ENCODE peak calls at places on chromosomes 1 and 21, in seven cellular contexts. One of them, this sample, is unnamed.

GRCh38 chr1:220991506-220991905 is 112.3 kb downstream of the HLX start:
- DNase-seq in ovary: no peak
- DNase-seq in transverse colon: no peak
- DNase-seq in colonic mucosa: no peak
- DNase-seq in heart right ventricle: no peak
- DNase-seq in prostate gland: no peak
- DNase-seq in lower lobe of right lung: no peak
- DNase-seq in this sample: no peak

GRCh38 chr1:155051777-155052398 is 772 bp downstream of the ADAM15 start:
- DNase-seq in ovary: peak; percentile 51
- DNase-seq in transverse colon: peak; percentile 69
- DNase-seq in colonic mucosa: peak; percentile 77
- DNase-seq in heart right ventricle: peak; percentile 71
- DNase-seq in prostate gland: peak; percentile 58
- DNase-seq in lower lobe of right lung: peak; percentile 81
- DNase-seq in this sample: peak; percentile 54

GRCh38 chr1:204417231-204417997 is 5.8 kb upstream of the PPP1R15B start:
- DNase-seq in ovary: no peak
- DNase-seq in transverse colon: peak; percentile 69
- DNase-seq in colonic mucosa: peak; percentile 78
- DNase-seq in heart right ventricle: peak; percentile 25
- DNase-seq in prostate gland: peak; percentile 88
- DNase-seq in lower lobe of right lung: peak; percentile 53
- DNase-seq in this sample: peak; percentile 94

GRCh38 chr1:182699673-182700350 is 15.4 kb upstream of the RGS8 start:
- DNase-seq in ovary: no peak
- DNase-seq in transverse colon: no peak
- DNase-seq in colonic mucosa: no peak
- DNase-seq in heart right ventricle: peak; percentile 26
- DNase-seq in prostate gland: no peak
- DNase-seq in lower lobe of right lung: no peak
- DNase-seq in this sample: no peak

GRCh38 chr1:975896-976683 is 5.8 kb downstream of the PERM1 start:
- DNase-seq in ovary: no peak
- DNase-seq in transverse colon: peak; percentile 67
- DNase-seq in colonic mucosa: peak; percentile 74
- DNase-seq in heart right ventricle: peak; percentile 61
- DNase-seq in prostate gland: peak; percentile 79
- DNase-seq in lower lobe of right lung: peak; percentile 79
- DNase-seq in this sample: peak; percentile 68

GRCh38 chr21:32021319-32022027 is 148.7 kb downstream of the HUNK start:
- DNase-seq in ovary: no peak
- DNase-seq in transverse colon: peak; percentile 54
- DNase-seq in colonic mucosa: peak; percentile 41
- DNase-seq in heart right ventricle: peak; percentile 75
- DNase-seq in prostate gland: peak; percentile 94
- DNase-seq in lower lobe of right lung: peak; percentile 51
- DNase-seq in this sample: no peak

GRCh38 chr1:23103001-23103879 is 65.4 kb downstream of the LUZP1 start:
- DNase-seq in ovary: no peak
- DNase-seq in transverse colon: peak; percentile 54
- DNase-seq in colonic mucosa: peak; percentile 50
- DNase-seq in heart right ventricle: no peak
- DNase-seq in prostate gland: no peak
- DNase-seq in lower lobe of right lung: no peak
- DNase-seq in this sample: peak; percentile 62

GRCh38 chr1:230382060-230382491 is 44.1 kb downstream of the PGBD5 start:
- DNase-seq in ovary: no peak
- DNase-seq in transverse colon: no peak
- DNase-seq in colonic mucosa: no peak
- DNase-seq in heart right ventricle: no peak
- DNase-seq in prostate gland: no peak
- DNase-seq in lower lobe of right lung: peak; percentile 64
- DNase-seq in this sample: no peak

GRCh38 chr1:221712776-221713431 is 29.0 kb downstream of the DUSP10 start:
- DNase-seq in ovary: no peak
- DNase-seq in transverse colon: peak; percentile 64
- DNase-seq in colonic mucosa: peak; percentile 44
- DNase-seq in heart right ventricle: peak; percentile 11
- DNase-seq in prostate gland: no peak
- DNase-seq in lower lobe of right lung: peak; percentile 47
- DNase-seq in this sample: peak; percentile 59

DNA sequence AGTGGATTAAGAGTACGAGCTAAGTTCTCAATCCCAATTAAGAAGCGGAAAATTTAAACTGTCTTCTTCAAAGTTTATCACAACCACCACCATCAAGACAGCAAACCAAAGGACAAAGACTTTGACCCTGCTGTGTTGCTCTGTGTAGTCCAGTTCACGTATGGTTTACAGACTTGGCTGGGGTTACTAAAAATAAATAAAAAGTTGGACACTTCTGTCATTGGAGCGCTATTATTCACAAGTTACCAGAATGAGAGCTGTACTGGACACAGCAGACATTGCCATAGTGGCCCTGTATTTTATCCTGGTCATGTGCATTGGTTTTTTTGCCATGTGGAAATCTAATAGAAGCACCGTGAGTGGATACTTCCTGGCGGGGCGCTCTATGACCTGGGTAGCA is 21.6 kb downstream of the MRPS6 start:
- DNase-seq in ovary: no peak
- DNase-seq in transverse colon: no peak
- DNase-seq in colonic mucosa: no peak
- DNase-seq in heart right ventricle: no peak
- DNase-seq in prostate gland: no peak
- DNase-seq in lower lobe of right lung: no peak
- DNase-seq in this sample: no peak
- H3K4me1 ChIP-seq in ovary: peaks cover 6% of the 10 kb centered on the region
- H3K4me1 ChIP-seq in transverse colon: peaks cover 8% of the 10 kb centered on the region
- H3K4me1 ChIP-seq in colonic mucosa: peaks cover under 1% of the 10 kb centered on the region
- H3K4me1 ChIP-seq in heart right ventricle: peaks cover 16% of the 10 kb centered on the region
- H3K4me1 ChIP-seq in prostate gland: peaks cover 7% of the 10 kb centered on the region
- H3K4me1 ChIP-seq in lower lobe of right lung: peaks cover 11% of the 10 kb centered on the region
- H3K4me1 ChIP-seq in this sample: no peaks in the 10 kb centered on the region

GRCh38 chr1:15384301-15384901 is 25.3 kb upstream of the EFHD2 start:
- DNase-seq in ovary: no peak
- DNase-seq in transverse colon: peak; percentile 26
- DNase-seq in colonic mucosa: no peak
- DNase-seq in heart right ventricle: no peak
- DNase-seq in prostate gland: no peak
- DNase-seq in lower lobe of right lung: no peak
- DNase-seq in this sample: no peak
- H3K27ac ChIP-seq in ovary: no peak overlapping the region
- H3K27ac ChIP-seq in transverse colon: no peak overlapping the region
- H3K27ac ChIP-seq in colonic mucosa: no peak overlapping the region
- H3K27ac ChIP-seq in heart right ventricle: no peak overlapping the region
- H3K27ac ChIP-seq in prostate gland: no peak overlapping the region
- H3K27ac ChIP-seq in lower lobe of right lung: no peak overlapping the region
- H3K27ac ChIP-seq in this sample: no peak overlapping the region

GRCh38 chr1:61447339-61448016 is 277.5 kb downstream of the TM2D1 start:
- DNase-seq in ovary: no peak
- DNase-seq in transverse colon: no peak
- DNase-seq in colonic mucosa: no peak
- DNase-seq in heart right ventricle: no peak
- DNase-seq in prostate gland: no peak
- DNase-seq in lower lobe of right lung: no peak
- DNase-seq in this sample: no peak
- H3K4me1 ChIP-seq in ovary: peaks cover 15% of the 10 kb centered on the region
- H3K4me1 ChIP-seq in transverse colon: peaks cover 38% of the 10 kb centered on the region
- H3K4me1 ChIP-seq in colonic mucosa: peaks cover 18% of the 10 kb centered on the region
- H3K4me1 ChIP-seq in heart right ventricle: peaks cover 100% of the 10 kb centered on the region
- H3K4me1 ChIP-seq in prostate gland: peaks cover 12% of the 10 kb centered on the region
- H3K4me1 ChIP-seq in lower lobe of right lung: peaks cover 59% of the 10 kb centered on the region
- H3K4me1 ChIP-seq in this sample: peaks cover 20% of the 10 kb centered on the region

GRCh38 chr1:27148591-27148990 is 6.3 kb downstream of the SLC9A1 start:
- DNase-seq in ovary: no peak
- DNase-seq in transverse colon: no peak
- DNase-seq in colonic mucosa: no peak
- DNase-seq in heart right ventricle: no peak
- DNase-seq in prostate gland: no peak
- DNase-seq in lower lobe of right lung: no peak
- DNase-seq in this sample: no peak
- H3K27ac ChIP-seq in ovary: no peak overlapping the region
- H3K27ac ChIP-seq in transverse colon: no peak overlapping the region
- H3K27ac ChIP-seq in colonic mucosa: no peak overlapping the region
- H3K27ac ChIP-seq in heart right ventricle: no peak overlapping the region
- H3K27ac ChIP-seq in prostate gland: no peak overlapping the region
- H3K27ac ChIP-seq in lower lobe of right lung: no peak overlapping the region
- H3K27ac ChIP-seq in this sample: no peak overlapping the region

DNA sequence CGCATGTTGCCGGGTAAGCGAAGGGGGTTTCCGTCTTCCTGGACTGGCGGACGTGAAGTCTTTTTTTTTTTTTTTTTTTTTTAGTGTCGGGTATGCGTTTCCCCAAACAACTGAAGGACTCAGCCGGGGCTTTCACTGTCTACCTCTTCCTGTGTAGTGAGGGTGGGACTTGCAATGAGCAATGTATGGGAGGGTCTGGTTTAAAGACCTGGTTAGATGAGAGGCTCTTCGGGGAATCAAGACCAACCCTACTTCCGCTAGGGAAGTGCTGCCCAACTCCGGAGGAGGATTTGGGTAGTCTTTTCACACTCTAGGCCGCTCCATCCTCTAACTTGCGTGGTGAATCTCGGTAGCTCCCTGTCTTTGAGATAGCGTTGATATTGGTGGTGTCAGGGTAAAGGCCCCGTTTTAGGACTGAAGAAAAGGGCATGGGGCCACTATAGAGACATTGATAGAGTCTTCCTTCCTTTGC is 754 bp downstream of the PRRC2C start:
- DNase-seq in ovary: no peak
- DNase-seq in transverse colon: peak; percentile 47
- DNase-seq in colonic mucosa: peak; percentile 45
- DNase-seq in heart right ventricle: no peak
- DNase-seq in prostate gland: peak; percentile 43
- DNase-seq in lower lobe of right lung: no peak
- DNase-seq in this sample: peak; percentile 51
- H3K4me1 ChIP-seq in ovary: peaks cover under 1% of the 10 kb centered on the region
- H3K4me1 ChIP-seq in transverse colon: peaks cover 19% of the 10 kb centered on the region
- H3K4me1 ChIP-seq in colonic mucosa: peaks cover 15% of the 10 kb centered on the region
- H3K4me1 ChIP-seq in heart right ventricle: peaks cover 55% of the 10 kb centered on the region
- H3K4me1 ChIP-seq in prostate gland: no peaks in the 10 kb centered on the region
- H3K4me1 ChIP-seq in lower lobe of right lung: peaks cover 38% of the 10 kb centered on the region
- H3K4me1 ChIP-seq in this sample: peaks cover 3% of the 10 kb centered on the region

GRCh38 chr1:27536767-27537166 is 46.8 kb upstream of the WASF2 start:
- DNase-seq in ovary: peak; percentile 80
- DNase-seq in transverse colon: peak; percentile 27
- DNase-seq in colonic mucosa: no peak
- DNase-seq in heart right ventricle: peak; percentile 76
- DNase-seq in prostate gland: no peak
- DNase-seq in lower lobe of right lung: no peak
- DNase-seq in this sample: no peak
- H3K27ac ChIP-seq in ovary: peak overlapping the region; percentile 67
- H3K27ac ChIP-seq in transverse colon: peak overlapping the region; percentile 42
- H3K27ac ChIP-seq in colonic mucosa: no peak overlapping the region
- H3K27ac ChIP-seq in heart right ventricle: peak overlapping the region; percentile 47
- H3K27ac ChIP-seq in prostate gland: peak overlapping the region; percentile 63
- H3K27ac ChIP-seq in lower lobe of right lung: no peak overlapping the region
- H3K27ac ChIP-seq in this sample: no peak overlapping the region

GRCh38 chr1:109824349-109825115 is 60.8 kb upstream of the EPS8L3 start:
- DNase-seq in ovary: no peak
- DNase-seq in transverse colon: no peak
- DNase-seq in colonic mucosa: no peak
- DNase-seq in heart right ventricle: no peak
- DNase-seq in prostate gland: no peak
- DNase-seq in lower lobe of right lung: no peak
- DNase-seq in this sample: no peak

GRCh38 chr1:109825774-109826173 is 62.1 kb upstream of the EPS8L3 start:
- DNase-seq in ovary: no peak
- DNase-seq in transverse colon: no peak
- DNase-seq in colonic mucosa: no peak
- DNase-seq in heart right ventricle: no peak
- DNase-seq in prostate gland: no peak
- DNase-seq in lower lobe of right lung: no peak
- DNase-seq in this sample: no peak

GRCh38 chr1:109822749-109823542 is 59.2 kb upstream of the EPS8L3 start:
- DNase-seq in ovary: no peak
- DNase-seq in transverse colon: no peak
- DNase-seq in colonic mucosa: no peak
- DNase-seq in heart right ventricle: no peak
- DNase-seq in prostate gland: no peak
- DNase-seq in lower lobe of right lung: no peak
- DNase-seq in this sample: no peak

GRCh38 chr1:109821831-109822745 is 58.4 kb upstream of the EPS8L3 start:
- DNase-seq in ovary: no peak
- DNase-seq in transverse colon: no peak
- DNase-seq in colonic mucosa: no peak
- DNase-seq in heart right ventricle: no peak
- DNase-seq in prostate gland: no peak
- DNase-seq in lower lobe of right lung: peak; percentile 73
- DNase-seq in this sample: no peak

DNA sequence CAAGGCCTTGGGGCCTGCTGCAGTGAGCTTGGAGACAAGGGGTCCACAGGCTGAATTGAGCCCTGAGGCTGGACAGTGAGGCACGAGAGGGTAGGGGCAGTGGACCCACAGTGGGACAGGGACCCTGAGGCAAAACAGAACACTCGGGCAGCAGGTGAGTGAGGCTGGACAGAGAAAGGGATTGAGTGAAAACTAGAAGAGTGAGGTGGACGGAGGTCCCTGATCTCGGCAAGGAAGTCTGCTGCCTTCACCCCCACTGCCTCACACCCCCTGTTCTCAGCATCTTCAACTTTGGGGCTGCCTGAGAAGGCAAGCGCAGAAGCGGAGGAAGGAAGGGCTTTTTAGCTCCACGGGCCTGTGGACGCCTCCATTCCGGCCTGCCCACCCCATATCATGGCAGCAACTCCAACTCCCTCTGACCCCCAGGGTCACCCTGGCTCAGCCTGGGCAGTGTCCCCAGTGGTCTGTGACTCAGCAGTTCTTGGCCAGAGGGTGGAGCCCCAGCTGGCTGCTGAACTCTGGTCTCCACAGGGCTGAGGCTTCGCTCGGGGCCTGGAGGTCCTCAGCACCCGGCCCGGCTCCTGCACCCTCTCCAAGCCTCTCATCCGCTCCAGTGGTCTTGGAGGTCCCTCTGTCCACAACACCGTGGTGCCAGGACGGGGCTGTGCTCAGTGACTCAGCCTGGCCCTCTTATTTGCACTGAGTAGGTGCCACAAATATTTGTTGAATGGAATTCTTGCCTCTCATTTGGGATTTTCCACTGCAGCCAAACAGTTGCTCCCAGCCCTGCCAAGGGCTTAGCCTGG is 60.0 kb upstream of the EPS8L3 start:
- DNase-seq in ovary: peak; percentile 34
- DNase-seq in transverse colon: no peak
- DNase-seq in colonic mucosa: peak; percentile 50
- DNase-seq in heart right ventricle: peak; percentile 60
- DNase-seq in prostate gland: no peak
- DNase-seq in lower lobe of right lung: no peak
- DNase-seq in this sample: no peak
- H3K4me1 ChIP-seq in ovary: peaks cover 4% of the 10 kb centered on the region
- H3K4me1 ChIP-seq in transverse colon: no peaks in the 10 kb centered on the region
- H3K4me1 ChIP-seq in colonic mucosa: no peaks in the 10 kb centered on the region
- H3K4me1 ChIP-seq in heart right ventricle: peaks cover 66% of the 10 kb centered on the region
- H3K4me1 ChIP-seq in prostate gland: no peaks in the 10 kb centered on the region
- H3K4me1 ChIP-seq in lower lobe of right lung: peaks cover 74% of the 10 kb centered on the region
- H3K4me1 ChIP-seq in this sample: peaks cover 3% of the 10 kb centered on the region

This sample was measured in small intestine.